ENCODE peak calls at places on chromosomes 11 and 22, in six cellular contexts. D is A549; S is naive thymus-derived CD4-positive, alpha-beta T cell; U is heart right ventricle; W is H9; R is neuronal stem cell. X is an unnamed sample.

GRCh38 chr22:46038516-46039430 is 61.8 kb upstream of the WNT7B start:
- DNase-seq in U (no peak), R (no peak), D (no peak), W (no peak), S (no peak), X (no peak)

GRCh38 chr22:27632451-27633295 is 168.9 kb downstream of the MN1 start:
- DNase-seq in S (no peak), D (no peak), U (peak; percentile 80), R (no peak), W (no peak), X (no peak)

GRCh38 chr11:1442163-1442562 is 44.4 kb downstream of the MOB2 start:
- DNase-seq in U (no peak), S (no peak), R (no peak), W (peak; percentile 74), D (peak; percentile 51), X (no peak)

GRCh38 chr11:9017773-9018172 is 14.0 kb upstream of the NRIP3 start:
- DNase-seq in W (no peak), D (no peak), S (no peak), R (no peak), U (peak; percentile 66), X (no peak)

GRCh38 chr11:47714554-47715081 is 551 bp downstream of the AGBL2 start:
- DNase-seq in D (peak; percentile 11), R (peak; percentile 3), S (no peak), W (no peak), U (no peak), X (no peak)

GRCh38 chr22:50576806-50577696 is 1.2 kb downstream of the CPT1B start:
- DNase-seq in R (no peak), D (no peak), W (no peak), S (no peak), U (no peak), X (no peak)

GRCh38 chr11:3859373-3859881 is 4.0 kb downstream of the STIM1 start:
- DNase-seq in R (no peak), S (no peak), U (peak; percentile 80), W (peak; percentile 56), D (no peak), X (no peak)

GRCh38 chr11:69446108-69446507 is 35.4 kb upstream of the LINC01488 start:
- DNase-seq in R (no peak), U (no peak), W (no peak), D (no peak), S (no peak), X (no peak)

GRCh38 chr11:132126973-132127900 is 756.8 kb downstream of the NTM start:
- DNase-seq in U (peak; percentile 73), D (no peak), R (peak; percentile 36), S (no peak), W (peak; percentile 37), X (no peak)

GRCh38 chr11:66639066-66639813 is 737 bp downstream of the RBM4 start:
- DNase-seq in R (no peak), S (peak; percentile 56), W (no peak), D (peak; percentile 31), U (peak; percentile 16), X (peak; percentile 43)

GRCh38 chr11:66641834-66642233 is 3.3 kb downstream of the RBM4 start:
- DNase-seq in R (no peak), S (no peak), U (no peak), D (no peak), W (no peak), X (no peak)

GRCh38 chr11:66646875-66647274 is 8.4 kb downstream of the RBM4 start:
- DNase-seq in U (no peak), W (no peak), S (no peak), D (no peak), R (no peak), X (no peak)

GRCh38 chr11:66638177-66639065 is at the start of gene RBM4:
- DNase-seq in D (peak; percentile 100), R (peak; percentile 100), S (peak; percentile 98), U (peak; percentile 100), W (peak; percentile 99), X (peak; percentile 99)

DNA sequence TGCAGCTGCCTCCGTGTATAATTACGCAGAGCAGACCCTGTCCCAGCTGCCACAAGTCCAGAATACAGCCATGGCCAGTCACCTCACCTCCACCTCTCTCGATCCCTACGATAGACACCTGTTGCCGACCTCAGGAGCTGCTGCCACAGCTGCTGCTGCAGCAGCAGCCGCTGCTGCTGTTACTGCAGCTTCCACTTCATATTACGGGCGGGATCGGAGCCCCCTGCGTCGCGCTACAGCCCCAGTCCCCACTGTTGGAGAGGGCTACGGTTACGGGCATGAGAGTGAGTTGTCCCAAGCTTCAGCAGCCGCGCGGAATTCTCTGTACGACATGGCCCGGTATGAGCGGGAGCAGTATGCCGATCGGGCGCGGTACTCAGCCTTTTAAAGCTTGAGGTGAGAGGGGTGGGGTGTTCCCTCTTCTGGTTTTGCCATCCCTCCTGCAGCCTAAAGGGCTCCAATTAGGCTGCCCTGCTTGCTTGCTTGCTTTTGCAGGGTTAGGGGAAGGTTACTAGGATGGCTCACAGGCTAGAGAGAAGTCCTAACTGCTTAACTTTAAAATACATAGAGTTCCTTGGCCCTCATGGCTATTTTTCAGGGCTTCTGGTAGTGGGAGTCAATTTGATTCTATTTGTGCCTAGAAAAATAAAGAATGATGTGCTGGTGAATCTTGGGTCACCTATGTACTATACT is 5.4 kb downstream of the RBM4 start:
- DNase-seq in W (no peak), S (no peak), D (no peak), R (no peak), U (no peak), X (no peak)
- H3K4me1 ChIP-seq in W (peaks cover 3% of the 10 kb centered on the region), S (peaks cover 56% of the 10 kb centered on the region), D (peaks cover 49% of the 10 kb centered on the region), R (peaks cover 14% of the 10 kb centered on the region), U (peaks cover 78% of the 10 kb centered on the region), X (peaks cover 81% of the 10 kb centered on the region)

GRCh38 chr11:2731285-2732125 is 31.7 kb upstream of the KCNQ1OT1 start:
- DNase-seq in S (no peak), R (no peak), U (no peak), W (no peak), D (no peak), X (no peak)
- H3K27ac ChIP-seq in S (no peak overlapping the region), R (no peak overlapping the region), U (no peak overlapping the region), W (no peak overlapping the region), D (no peak overlapping the region), X (no peak overlapping the region)

DNA sequence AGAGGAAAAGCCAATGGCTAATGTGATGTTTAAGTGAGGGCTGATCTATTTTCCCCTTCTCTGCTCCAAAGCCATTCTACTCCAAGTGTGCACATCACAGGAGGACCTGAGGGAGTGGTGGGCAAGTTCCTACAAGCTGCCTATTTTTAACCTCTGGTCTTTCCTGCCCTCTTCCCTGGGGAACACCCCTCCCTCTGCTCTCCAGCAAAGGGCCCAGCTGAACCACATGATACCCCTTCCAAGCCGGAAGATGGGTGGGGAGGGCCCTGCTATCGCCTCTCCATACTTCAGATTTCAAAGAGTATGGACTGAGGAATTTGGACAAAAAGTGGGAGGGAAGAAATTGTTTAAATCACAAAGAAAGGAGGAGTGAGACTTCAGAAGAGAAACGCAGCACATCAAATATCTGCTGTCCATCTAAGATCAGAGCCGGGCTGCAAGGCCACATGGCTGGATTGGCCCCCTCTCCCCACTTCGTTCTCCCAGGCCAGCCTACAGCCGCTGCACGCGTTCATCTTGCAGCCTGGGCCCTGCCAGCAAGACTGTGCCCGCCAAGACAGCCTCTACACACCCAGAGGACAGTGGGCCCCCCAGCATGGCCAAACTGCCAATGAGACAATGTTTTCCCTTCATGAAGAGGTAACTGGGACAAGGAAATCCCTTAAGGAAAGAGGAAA is 77.5 kb downstream of the MICAL3 start:
- DNase-seq in U (peak; percentile 57), W (no peak), D (no peak), S (no peak), R (no peak), X (no peak)
- H3K4me1 ChIP-seq in U (peaks cover 91% of the 10 kb centered on the region), W (peaks cover 11% of the 10 kb centered on the region), D (peaks cover 13% of the 10 kb centered on the region), S (no peaks in the 10 kb centered on the region), R (peaks cover 39% of the 10 kb centered on the region), X (peaks cover 3% of the 10 kb centered on the region)

GRCh38 chr22:40898850-40899357 is 37.0 kb upstream of the DNAJB7 start:
- DNase-seq in U (no peak), S (peak; percentile 15), D (peak; percentile 49), R (no peak), W (no peak), X (peak; percentile 48)
- H3K27ac ChIP-seq in U (no peak overlapping the region), S (no peak overlapping the region), D (peak overlapping the region; percentile 57), R (no peak overlapping the region), W (no peak overlapping the region), X (no peak overlapping the region)

DNA sequence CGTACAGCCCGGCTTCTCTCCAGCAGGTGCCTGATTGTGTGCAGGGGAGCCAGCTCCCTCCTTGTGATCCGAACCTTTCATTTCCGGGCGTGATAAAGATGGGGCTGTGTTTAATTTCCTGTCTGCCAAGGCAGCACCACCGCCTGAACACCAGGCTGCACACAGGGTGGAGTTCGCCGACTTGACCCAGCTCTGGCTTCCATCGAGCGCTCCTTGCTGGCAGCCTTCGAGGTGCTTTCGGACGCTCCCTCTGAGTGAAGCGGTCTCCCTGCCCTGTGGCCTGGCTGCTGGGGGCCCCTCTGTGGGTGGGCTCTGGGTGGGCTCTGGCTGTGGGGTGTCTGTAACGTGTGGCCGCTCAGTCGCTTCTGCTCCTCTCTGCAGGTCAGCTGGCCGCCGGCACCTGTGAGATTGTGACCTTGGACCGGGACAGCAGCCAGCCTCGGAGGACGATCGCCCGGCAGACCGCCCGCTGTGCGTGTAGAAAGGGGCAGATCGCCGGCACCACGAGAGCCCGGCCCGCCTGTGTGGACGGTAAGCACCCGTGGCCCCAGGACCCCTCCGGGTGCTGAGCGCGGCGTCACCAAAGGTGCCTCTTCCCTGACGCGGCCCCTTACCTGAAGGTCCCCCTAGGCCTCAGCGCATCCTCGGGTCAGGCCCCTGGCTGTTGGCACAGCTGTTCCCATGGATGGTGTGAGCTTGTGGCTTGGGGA is 1181.3 kb downstream of the BRD1 start:
- DNase-seq in D (no peak), S (no peak), U (no peak), R (no peak), W (no peak), X (no peak)
- H3K4me1 ChIP-seq in D (no peaks in the 10 kb centered on the region), S (no peaks in the 10 kb centered on the region), U (no peaks in the 10 kb centered on the region), R (no peaks in the 10 kb centered on the region), W (no peaks in the 10 kb centered on the region), X (no peaks in the 10 kb centered on the region)

GRCh38 chr22:30195245-30196140 is 51.1 kb downstream of the LIF start:
- DNase-seq in R (no peak), D (no peak), W (no peak), S (no peak), U (peak; percentile 30), X (no peak)

GRCh38 chr22:30196867-30197336 is 49.7 kb downstream of the LIF start:
- DNase-seq in W (no peak), S (no peak), R (no peak), U (no peak), D (no peak), X (no peak)

GRCh38 chr22:30198152-30198845 is 48.3 kb downstream of the LIF start:
- DNase-seq in R (no peak), U (no peak), S (no peak), W (no peak), D (no peak), X (no peak)

GRCh38 chr22:30197389-30197788 is 49.2 kb downstream of the LIF start:
- DNase-seq in D (no peak), W (peak; percentile 4), S (no peak), R (no peak), U (no peak), X (no peak)

DNA sequence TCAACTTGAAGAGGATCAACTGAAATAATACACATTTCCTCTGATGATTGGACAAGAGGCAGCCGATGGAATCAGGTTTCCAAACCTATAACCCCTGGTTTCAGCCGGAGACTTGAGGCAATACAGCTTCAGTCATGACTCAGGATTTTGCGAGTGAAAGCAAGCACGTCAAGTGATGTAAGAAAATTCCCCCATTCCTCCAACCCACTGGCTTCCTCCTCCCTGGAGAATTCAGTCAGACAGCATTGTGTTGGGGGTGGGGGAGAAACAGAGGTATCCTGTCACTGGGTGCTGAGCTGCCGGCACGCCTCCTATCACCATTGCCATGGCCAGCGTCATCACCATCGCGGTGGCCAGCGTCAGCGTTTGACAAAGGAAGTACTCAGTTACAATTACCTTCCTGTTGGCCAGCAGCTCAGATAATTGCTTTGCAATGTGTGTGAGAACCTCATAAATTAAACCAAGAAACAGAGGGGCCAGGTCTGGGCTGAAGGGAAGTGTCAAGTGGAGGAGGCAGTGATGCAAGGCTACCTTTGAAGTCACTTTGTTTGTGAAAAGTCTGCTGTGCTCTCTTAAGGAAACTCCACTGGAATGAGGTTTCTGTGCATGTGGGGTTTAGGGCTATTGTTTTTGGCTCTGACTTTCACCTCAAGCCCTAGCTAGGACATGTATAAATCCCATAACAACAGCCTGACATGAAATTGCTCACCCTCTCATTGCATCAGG is 50.3 kb downstream of the LIF start:
- DNase-seq in R (no peak), U (peak; percentile 85), W (peak; percentile 87), D (peak; percentile 100), S (no peak), X (peak; percentile 83)
- H3K27ac ChIP-seq in R (no peak overlapping the region), U (peak overlapping the region; percentile 79), W (peak overlapping the region; percentile 88), D (peak overlapping the region; percentile 100), S (no peak overlapping the region), X (peak overlapping the region; percentile 32)

X was measured in CD4-positive, alpha-beta memory T cell.